ENCODE peak calls at places on chromosomes 6 and 20, in seven cellular contexts. Z, O, U, P, X, F and K are unnamed samples.
A peak's percentile ranks its signal among the peaks of the same experiment; 100 is the strongest.

GRCh38 chr6:133623065-133623464 is 265.8 kb upstream of the TCF21 start:
- DNase-seq in Z (peak; percentile 41), U (no peak), O (no peak), F (no peak), X (no peak), P (no peak), K (no peak)

GRCh38 chr6:116564296-116564695 is 7.0 kb upstream of the RWDD1 start:
- DNase-seq in O (no peak), Z (peak; percentile 59), X (no peak), P (no peak), U (no peak), F (no peak), K (no peak)

GRCh38 chr6:15485875-15486274 is 177.0 kb downstream of the DTNBP1 start:
- DNase-seq in P (no peak), Z (no peak), X (no peak), O (no peak), U (no peak), F (no peak), K (no peak)

GRCh38 chr6:70413829-70414494 is 654 bp downstream of the FAM135A start:
- DNase-seq in P (peak; percentile 14), F (peak; percentile 6), O (peak; percentile 43), X (no peak), Z (peak; percentile 25), U (no peak), K (no peak)

GRCh38 chr6:37192669-37193068 is 22.7 kb downstream of the PIM1 start:
- DNase-seq in Z (no peak), F (no peak), U (no peak), P (no peak), O (no peak), X (no peak), K (no peak)

GRCh38 chr20:52103469-52103910 is 88.1 kb downstream of the ZFP64 start:
- DNase-seq in P (peak; percentile 31), U (no peak), Z (peak; percentile 16), X (no peak), F (no peak), O (no peak), K (no peak)

GRCh38 chr6:47532981-47533585 is 55.5 kb downstream of the CD2AP start:
- DNase-seq in X (no peak), F (no peak), O (no peak), U (no peak), P (no peak), Z (no peak), K (no peak)

GRCh38 chr6:157374889-157375443 is 6.0 kb upstream of the ZDHHC14 start:
- DNase-seq in X (no peak), F (no peak), P (no peak), U (no peak), Z (no peak), O (peak; percentile 94), K (no peak)

GRCh38 chr6:134287863-134288537 is 29.9 kb downstream of the SGK1 start:
- DNase-seq in O (no peak), X (peak; percentile 39), U (no peak), Z (no peak), P (no peak), F (no peak), K (no peak)

GRCh38 chr6:77034161-77034560 is 429.1 kb downstream of the HTR1B start:
- DNase-seq in X (no peak), U (peak; percentile 27), Z (peak; percentile 97), P (no peak), O (no peak), F (no peak), K (no peak)

GRCh38 chr20:49794336-49795124 is 18.1 kb upstream of the SLC9A8 start:
- DNase-seq in U (no peak), F (no peak), X (no peak), O (no peak), P (no peak), Z (no peak), K (no peak)

GRCh38 chr20:6395695-6396094 is 272.9 kb upstream of the FERMT1 start:
- DNase-seq in P (no peak), Z (peak; percentile 43), F (no peak), O (no peak), X (no peak), U (no peak), K (no peak)

GRCh38 chr6:90401933-90402830 is 105.5 kb upstream of the BACH2 start:
- DNase-seq in X (no peak), U (no peak), Z (no peak), O (no peak), F (no peak), P (no peak), K (no peak)

GRCh38 chr20:5156670-5157448 is 30.1 kb downstream of the CDS2 start:
- DNase-seq in X (no peak), P (no peak), U (no peak), Z (peak; percentile 35), F (no peak), O (no peak), K (no peak)

GRCh38 chr6:54717849-54718455 is 128.6 kb upstream of the FAM83B start:
- DNase-seq in Z (peak; percentile 50), P (peak; percentile 18), O (peak; percentile 61), U (peak; percentile 43), X (peak; percentile 33), F (peak; percentile 2), K (no peak)

GRCh38 chr6:161486326-161486725 is 212.5 kb upstream of the AGPAT4 start:
- DNase-seq in P (no peak), F (no peak), U (no peak), X (no peak), O (no peak), Z (peak; percentile 65), K (no peak)

GRCh38 chr6:18323935-18324707 is 59.8 kb upstream of the DEK start:
- DNase-seq in O (peak; percentile 67), U (peak; percentile 7), X (peak; percentile 67), F (no peak), Z (peak; percentile 58), P (peak; percentile 56), K (no peak)

GRCh38 chr6:31792741-31793140 is 2.8 kb downstream of the VARS1 start:
- DNase-seq in Z (peak; percentile 50), X (no peak), O (no peak), F (no peak), U (no peak), P (peak; percentile 20), K (no peak)

GRCh38 chr6:113031591-113031990 is 684.5 kb downstream of the RFPL4B start:
- DNase-seq in F (no peak), O (no peak), P (no peak), U (no peak), Z (no peak), X (no peak), K (no peak)

GRCh38 chr6:144664947-144665346 is 379.8 kb downstream of the UTRN start:
- DNase-seq in X (no peak), F (no peak), U (no peak), O (no peak), Z (no peak), P (no peak), K (no peak)

GRCh38 chr6:41747256-41748101 is at the start of gene PGC:
- DNase-seq in O (no peak), Z (no peak), U (no peak), F (no peak), P (no peak), X (no peak), K (no peak)

GRCh38 chr6:119034827-119035458 is 43.5 kb downstream of the FAM184A start:
- DNase-seq in U (no peak), Z (no peak), F (no peak), X (no peak), P (no peak), O (no peak), K (no peak)